ENCODE peak calls at places on chromosomes 6 and 20, in four cellular contexts. One of them, this sample, is unnamed. For H3K36me3, the result is how much of the 10 kb centered on the place peaks cover.

GRCh38 chr20:20780127-20780822 is 67.8 kb upstream of the RALGAPA2 start:
- DNase-seq in RWPE2: peak
- DNase-seq in ovary: peak
- DNase-seq in stomach: peak
- DNase-seq in this sample: peak

GRCh38 chr6:113591896-113592827 is 265.0 kb upstream of the MARCKS start:
- DNase-seq in RWPE2: no peak
- DNase-seq in ovary: no peak
- DNase-seq in stomach: no peak
- DNase-seq in this sample: no peak

GRCh38 chr6:12288211-12288618 is 1.9 kb upstream of the EDN1 start:
- DNase-seq in RWPE2: no peak
- DNase-seq in ovary: no peak
- DNase-seq in stomach: peak
- DNase-seq in this sample: no peak

GRCh38 chr6:39892490-39893129 is 41.7 kb downstream of the MOCS1 start:
- DNase-seq in RWPE2: no peak
- DNase-seq in ovary: peak
- DNase-seq in stomach: peak
- DNase-seq in this sample: peak

GRCh38 chr20:46402236-46402886 is 4.1 kb downstream of the ELMO2 start:
- DNase-seq in RWPE2: peak
- DNase-seq in ovary: no peak
- DNase-seq in stomach: no peak
- DNase-seq in this sample: no peak

GRCh38 chr20:10332656-10333421 is 101.2 kb downstream of the MKKS start:
- DNase-seq in RWPE2: no peak
- DNase-seq in ovary: no peak
- DNase-seq in stomach: no peak
- DNase-seq in this sample: no peak

GRCh38 chr6:26330835-26331808 is 33.9 kb upstream of the BTN3A2 start:
- DNase-seq in RWPE2: no peak
- DNase-seq in ovary: no peak
- DNase-seq in stomach: no peak
- DNase-seq in this sample: peak

GRCh38 chr20:1503564-1504227 is 12.5 kb upstream of the SIRPB2 start:
- DNase-seq in RWPE2: no peak
- DNase-seq in ovary: no peak
- DNase-seq in stomach: peak
- DNase-seq in this sample: peak

GRCh38 chr6:90175627-90176538 is 120.8 kb downstream of the BACH2 start:
- DNase-seq in RWPE2: no peak
- DNase-seq in ovary: no peak
- DNase-seq in stomach: no peak
- DNase-seq in this sample: no peak

GRCh38 chr6:136326038-136326561 is 36.5 kb upstream of the BCLAF1 start:
- DNase-seq in RWPE2: no peak
- DNase-seq in ovary: no peak
- DNase-seq in stomach: no peak
- DNase-seq in this sample: no peak

GRCh38 chr6:145689529-145689928 is 45.8 kb downstream of the EPM2A start:
- DNase-seq in RWPE2: no peak
- DNase-seq in ovary: no peak
- DNase-seq in stomach: no peak
- DNase-seq in this sample: no peak

GRCh38 chr6:161618816-161619454 is 345.1 kb upstream of the AGPAT4 start:
- DNase-seq in RWPE2: no peak
- DNase-seq in ovary: no peak
- DNase-seq in stomach: no peak
- DNase-seq in this sample: peak

GRCh38 chr6:155201461-155202226 is 62.2 kb upstream of the CLDN20 start:
- DNase-seq in RWPE2: no peak
- DNase-seq in ovary: no peak
- DNase-seq in stomach: no peak
- DNase-seq in this sample: no peak

GRCh38 chr6:443621-444175 is 52.1 kb downstream of the IRF4 start:
- DNase-seq in RWPE2: no peak
- DNase-seq in ovary: no peak
- DNase-seq in stomach: no peak
- DNase-seq in this sample: no peak

GRCh38 chr6:49462071-49462470 is 982 bp downstream of the MMUT start:
- DNase-seq in RWPE2: no peak
- DNase-seq in ovary: no peak
- DNase-seq in stomach: no peak
- DNase-seq in this sample: no peak

GRCh38 chr20:41058007-41058673 is 29.5 kb downstream of the TOP1 start:
- DNase-seq in RWPE2: no peak
- DNase-seq in ovary: no peak
- DNase-seq in stomach: no peak
- DNase-seq in this sample: peak

GRCh38 chr6:43932259-43932900 is 162.4 kb downstream of the VEGFA start:
- DNase-seq in RWPE2: peak
- DNase-seq in ovary: no peak
- DNase-seq in stomach: no peak
- DNase-seq in this sample: no peak

GRCh38 chr20:22576733-22577514 is 7.4 kb downstream of the FOXA2 start:
- DNase-seq in RWPE2: no peak
- DNase-seq in ovary: no peak
- DNase-seq in stomach: no peak
- DNase-seq in this sample: no peak

DNA sequence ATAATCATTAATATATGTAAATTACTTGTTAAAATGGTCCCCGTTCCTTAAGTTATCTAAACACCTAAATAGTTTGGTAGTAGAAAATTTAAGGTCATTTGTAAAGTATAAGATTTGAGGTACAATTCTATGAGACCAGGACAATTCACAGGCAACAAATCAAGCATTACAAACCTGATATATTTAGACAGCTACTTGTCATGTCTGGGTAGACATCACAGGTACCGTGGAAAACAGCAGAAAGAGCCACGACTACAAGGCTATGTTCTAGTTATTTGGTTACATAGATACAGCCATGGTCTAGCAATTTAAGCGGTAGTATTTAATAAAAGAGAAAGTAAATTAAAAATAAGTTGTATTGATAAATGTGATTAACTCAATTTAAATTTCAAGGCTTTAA is 393.1 kb upstream of the ID4 start:
- DNase-seq in RWPE2: no peak
- DNase-seq in ovary: no peak
- DNase-seq in stomach: no peak
- DNase-seq in this sample: no peak
- H3K36me3 ChIP-seq in RWPE2: under half
- H3K36me3 ChIP-seq in ovary: under half
- H3K36me3 ChIP-seq in stomach: under half
- H3K36me3 ChIP-seq in this sample: under half

GRCh38 chr6:4125933-4126864 is 9.2 kb downstream of the ECI2 start:
- DNase-seq in RWPE2: no peak
- DNase-seq in ovary: peak
- DNase-seq in stomach: no peak
- DNase-seq in this sample: peak
- H3K4me3 ChIP-seq in RWPE2: no peak
- H3K4me3 ChIP-seq in ovary: no peak
- H3K4me3 ChIP-seq in stomach: no peak
- H3K4me3 ChIP-seq in this sample: no peak

GRCh38 chr20:48673485-48673884 is 154.3 kb downstream of the PREX1 start:
- DNase-seq in RWPE2: no peak
- DNase-seq in ovary: no peak
- DNase-seq in stomach: no peak
- DNase-seq in this sample: no peak
- H3K36me3 ChIP-seq in RWPE2: under half
- H3K36me3 ChIP-seq in ovary: under half
- H3K36me3 ChIP-seq in stomach: half or more
- H3K36me3 ChIP-seq in this sample: under half

DNA sequence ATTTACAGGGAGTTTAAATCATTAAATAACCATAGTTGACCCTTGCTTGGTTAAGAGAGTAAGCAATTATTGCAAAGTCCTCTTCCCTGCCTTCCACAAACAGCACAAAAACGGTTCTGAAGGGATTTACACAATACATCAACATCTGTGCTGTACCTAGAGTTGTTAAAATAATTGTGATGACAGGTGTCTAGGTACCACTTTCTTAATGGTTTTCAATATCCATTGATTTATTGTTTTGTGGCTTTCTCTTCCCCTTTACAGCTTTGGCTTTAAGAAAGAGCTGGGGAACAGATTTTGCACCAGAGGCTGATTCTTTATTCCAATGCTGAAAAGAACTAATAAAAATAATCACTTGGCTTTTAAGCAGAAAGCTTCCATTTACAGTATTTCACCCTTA is 598 bp upstream of the SOX4 start:
- DNase-seq in RWPE2: no peak
- DNase-seq in ovary: no peak
- DNase-seq in stomach: no peak
- DNase-seq in this sample: no peak
- H3K4me3 ChIP-seq in RWPE2: peak
- H3K4me3 ChIP-seq in ovary: peak
- H3K4me3 ChIP-seq in stomach: peak
- H3K4me3 ChIP-seq in this sample: peak

GRCh38 chr6:10793035-10793434 is 45.3 kb downstream of the MAK start:
- DNase-seq in RWPE2: no peak
- DNase-seq in ovary: no peak
- DNase-seq in stomach: no peak
- DNase-seq in this sample: no peak

GRCh38 chr6:10794239-10794638 is 44.1 kb downstream of the MAK start:
- DNase-seq in RWPE2: no peak
- DNase-seq in ovary: no peak
- DNase-seq in stomach: no peak
- DNase-seq in this sample: no peak

GRCh38 chr6:10792101-10792500 is 44.5 kb downstream of the TMEM14B start:
- DNase-seq in RWPE2: no peak
- DNase-seq in ovary: no peak
- DNase-seq in stomach: no peak
- DNase-seq in this sample: no peak

GRCh38 chr6:10791673-10792072 is 44.1 kb downstream of the TMEM14B start:
- DNase-seq in RWPE2: no peak
- DNase-seq in ovary: no peak
- DNase-seq in stomach: no peak
- DNase-seq in this sample: no peak

GRCh38 chr6:10793695-10794094 is 44.6 kb downstream of the MAK start:
- DNase-seq in RWPE2: no peak
- DNase-seq in ovary: no peak
- DNase-seq in stomach: no peak
- DNase-seq in this sample: no peak
- H3K36me3 ChIP-seq in RWPE2: under half
- H3K36me3 ChIP-seq in ovary: under half
- H3K36me3 ChIP-seq in stomach: under half
- H3K36me3 ChIP-seq in this sample: under half

GRCh38 chr20:2694519-2694918 is 1.9 kb downstream of the EBF4 start:
- DNase-seq in RWPE2: no peak
- DNase-seq in ovary: no peak
- DNase-seq in stomach: no peak
- DNase-seq in this sample: no peak
- H3K4me3 ChIP-seq in RWPE2: no peak
- H3K4me3 ChIP-seq in ovary: no peak
- H3K4me3 ChIP-seq in stomach: no peak
- H3K4me3 ChIP-seq in this sample: no peak

GRCh38 chr6:13479971-13480434 is 7.4 kb downstream of the GFOD1 start:
- DNase-seq in RWPE2: no peak
- DNase-seq in ovary: no peak
- DNase-seq in stomach: no peak
- DNase-seq in this sample: no peak
- H3K36me3 ChIP-seq in RWPE2: under half
- H3K36me3 ChIP-seq in ovary: under half
- H3K36me3 ChIP-seq in stomach: under half
- H3K36me3 ChIP-seq in this sample: under half

GRCh38 chr20:57087705-57088104 is 178.7 kb downstream of the BMP7 start:
- DNase-seq in RWPE2: no peak
- DNase-seq in ovary: no peak
- DNase-seq in stomach: no peak
- DNase-seq in this sample: no peak

GRCh38 chr20:57091748-57092111 is 174.7 kb downstream of the BMP7 start:
- DNase-seq in RWPE2: no peak
- DNase-seq in ovary: no peak
- DNase-seq in stomach: no peak
- DNase-seq in this sample: no peak

GRCh38 chr20:57090590-57091560 is 175.6 kb downstream of the BMP7 start:
- DNase-seq in RWPE2: peak
- DNase-seq in ovary: no peak
- DNase-seq in stomach: no peak
- DNase-seq in this sample: no peak

GRCh38 chr20:57088436-57088835 is 178.0 kb downstream of the BMP7 start:
- DNase-seq in RWPE2: no peak
- DNase-seq in ovary: no peak
- DNase-seq in stomach: no peak
- DNase-seq in this sample: no peak

DNA sequence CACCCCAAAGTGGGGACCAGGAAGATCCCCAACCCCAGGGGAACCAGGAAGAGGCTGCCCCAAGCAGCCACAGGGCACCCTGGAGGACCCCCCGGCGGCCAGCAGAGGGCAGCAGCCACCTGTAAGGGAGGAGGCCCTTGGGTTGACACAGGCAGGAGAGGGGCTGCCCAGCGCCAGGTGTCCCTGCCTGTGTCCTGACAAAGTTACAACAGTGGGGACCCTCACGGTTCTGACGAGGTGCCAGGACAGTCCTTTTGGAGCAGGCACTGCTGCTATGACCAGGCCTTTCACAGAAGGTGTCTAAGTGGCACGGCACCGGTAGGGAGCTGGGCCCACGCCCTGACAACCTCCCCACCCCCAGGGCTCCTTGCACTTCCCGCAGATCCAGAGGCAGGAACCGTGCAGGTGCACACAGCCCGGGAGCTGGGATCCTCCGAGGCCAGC is 176.7 kb downstream of the BMP7 start:
- DNase-seq in RWPE2: no peak
- DNase-seq in ovary: peak
- DNase-seq in stomach: peak
- DNase-seq in this sample: peak
- H3K4me3 ChIP-seq in RWPE2: no peak
- H3K4me3 ChIP-seq in ovary: no peak
- H3K4me3 ChIP-seq in stomach: no peak
- H3K4me3 ChIP-seq in this sample: no peak

DNA sequence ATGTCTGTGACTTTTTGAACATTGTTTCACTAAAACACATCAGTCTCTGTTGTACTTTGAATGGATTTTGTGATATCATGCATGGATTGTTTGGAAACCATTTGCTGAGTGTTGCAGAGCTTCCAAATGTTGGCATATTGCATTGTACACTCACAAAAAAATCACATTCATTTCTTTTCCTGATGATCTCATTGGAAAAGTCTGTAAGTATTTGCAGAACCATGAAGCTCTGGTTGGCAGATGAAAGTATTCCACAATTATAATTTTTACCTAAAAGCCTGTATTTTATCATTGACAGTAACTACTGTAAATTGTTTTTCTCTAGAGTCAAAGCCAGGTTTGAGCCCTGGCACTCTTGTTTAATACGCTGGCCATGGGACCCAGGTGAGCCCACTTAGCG is 42.1 kb downstream of the VAPB start:
- DNase-seq in RWPE2: no peak
- DNase-seq in ovary: no peak
- DNase-seq in stomach: no peak
- DNase-seq in this sample: no peak
- H3K36me3 ChIP-seq in RWPE2: half or more
- H3K36me3 ChIP-seq in ovary: under half
- H3K36me3 ChIP-seq in stomach: under half
- H3K36me3 ChIP-seq in this sample: under half

This sample was measured in Caco-2.